ENCODE peak calls at places on chromosomes 6 and 20, in nine cellular contexts. L is upper lobe of right lung, P is left ventricle myocardium inferior, T is pancreas, A is kidney, D is GM23338, R is PC-9, E is psoas muscle, Z is lower lobe of right lung. B is an unnamed sample. For H3K4me1, the result is how much of the 10 kb centered on the place peaks cover.

GRCh38 chr6:15457903-15458530 is 204.8 kb downstream of the DTNBP1 start:
- DNase-seq in D (no peak), Z (no peak), A (no peak), R (no peak), L (no peak), E (no peak), P (no peak), T (no peak), B (no peak)

GRCh38 chr20:219290-220115 is 7.6 kb upstream of the DEFB129 start:
- DNase-seq in T (no peak), A (no peak), L (no peak), E (no peak), Z (no peak), P (no peak), R (no peak), D (peak), B (no peak)

GRCh38 chr6:43937236-43938177 is 167.5 kb downstream of the VEGFA start:
- DNase-seq in T (peak), L (no peak), D (no peak), R (no peak), A (peak), E (peak), P (peak), Z (peak), B (peak)

GRCh38 chr6:106154326-106154725 is 68.2 kb downstream of the PRDM1 start:
- DNase-seq in D (peak), A (no peak), E (no peak), P (no peak), Z (no peak), T (no peak), R (no peak), L (no peak), B (no peak)

GRCh38 chr20:3126527-3126859 is 33.2 kb downstream of the FASTKD5 start:
- DNase-seq in P (no peak), L (no peak), T (no peak), A (no peak), D (no peak), Z (no peak), E (no peak), R (no peak), B (no peak)

GRCh38 chr6:157989541-157990289 is 8.1 kb downstream of the SYNJ2 start:
- DNase-seq in D (peak), A (peak), L (peak), P (peak), Z (peak), T (peak), R (peak), E (peak), B (peak)

GRCh38 chr6:139940741-139941712 is 566.6 kb upstream of the CITED2 start:
- DNase-seq in A (no peak), E (no peak), L (no peak), P (no peak), D (no peak), R (no peak), Z (no peak), T (no peak), B (no peak)

GRCh38 chr20:11918280-11918952 is 723 bp downstream of the BTBD3 start:
- DNase-seq in E (no peak), L (no peak), D (no peak), Z (no peak), P (no peak), R (no peak), T (no peak), A (no peak), B (no peak)

GRCh38 chr20:20211274-20211987 is 156.5 kb upstream of the INSM1 start:
- DNase-seq in T (no peak), D (no peak), L (no peak), E (no peak), R (no peak), Z (no peak), A (no peak), P (no peak), B (no peak)

GRCh38 chr6:107817784-107818183 is 6.3 kb downstream of the SCML4 start:
- DNase-seq in R (no peak), P (no peak), E (no peak), T (no peak), A (no peak), Z (no peak), L (no peak), D (no peak), B (no peak)

GRCh38 chr6:6657085-6657819 is 68.7 kb downstream of the LY86 start:
- DNase-seq in D (no peak), R (no peak), A (no peak), Z (no peak), L (no peak), E (no peak), T (no peak), P (no peak), B (no peak)

GRCh38 chr20:18805881-18806280 is 7.7 kb upstream of the SCP2D1 start:
- DNase-seq in R (no peak), T (no peak), A (no peak), E (no peak), P (no peak), D (no peak), Z (no peak), L (no peak), B (no peak)

GRCh38 chr6:111788779-111789276 is 84.4 kb downstream of the FYN start:
- DNase-seq in E (no peak), R (peak), T (no peak), D (no peak), Z (no peak), L (no peak), P (no peak), A (no peak), B (no peak)

GRCh38 chr20:59785986-59786753 is 147.3 kb downstream of the SYCP2 start:
- DNase-seq in A (no peak), Z (no peak), T (no peak), L (no peak), P (no peak), E (no peak), D (no peak), R (no peak), B (no peak)

GRCh38 chr6:161393839-161394364 is 120.0 kb upstream of the AGPAT4 start:
- DNase-seq in P (no peak), D (peak), A (no peak), E (no peak), Z (no peak), T (peak), R (peak), L (no peak), B (peak)
- TF ChIP-seq CTCF in P (peak), D (peak), A (peak), E (peak), Z (peak), T (peak), R (peak), L (peak), B (peak)

DNA sequence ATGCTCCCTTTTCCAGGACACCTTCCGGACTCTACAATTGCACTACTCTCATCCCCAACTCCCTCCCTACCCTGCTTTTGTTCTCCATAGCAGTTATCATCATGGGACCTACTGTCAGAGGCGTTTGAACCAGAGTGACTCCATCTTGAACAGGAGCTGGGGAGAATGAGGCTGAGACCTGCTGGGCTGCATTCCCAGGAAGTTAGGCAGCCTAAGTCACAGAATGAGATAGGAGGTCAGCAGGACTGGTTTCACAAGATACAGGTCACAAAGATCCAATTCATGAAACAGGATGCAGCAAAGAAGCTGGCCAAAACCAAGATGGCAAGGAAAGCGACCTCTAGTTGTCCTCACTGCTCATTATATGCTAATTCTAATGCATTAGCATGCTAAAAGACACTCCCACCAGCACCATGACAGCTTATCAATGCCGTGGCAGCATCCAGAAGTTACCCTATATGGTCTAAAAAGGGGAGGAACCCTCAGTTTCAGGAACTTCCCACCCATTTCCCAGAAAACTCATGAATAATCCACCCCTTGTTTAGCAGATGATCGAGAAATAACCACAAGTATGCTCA is 15.7 kb downstream of the SLC13A3 start:
- DNase-seq in P (no peak), D (no peak), E (no peak), R (peak), Z (no peak), T (no peak), A (no peak), L (no peak), B (no peak)
- H3K4me1 ChIP-seq in P (under half), D (under half), E (under half), R (under half), Z (under half), T (under half), A (under half), L (under half), B (under half)

GRCh38 chr20:61872371-61872900 is 193.2 kb downstream of the TAF4 start:
- DNase-seq in R (no peak), A (no peak), E (no peak), T (no peak), Z (no peak), L (no peak), P (no peak), D (no peak), B (no peak)

GRCh38 chr20:61875996-61876395 is 189.7 kb downstream of the TAF4 start:
- DNase-seq in T (no peak), P (no peak), L (no peak), D (no peak), Z (no peak), E (no peak), A (no peak), R (no peak), B (no peak)

GRCh38 chr20:61875221-61875885 is 190.3 kb downstream of the TAF4 start:
- DNase-seq in P (no peak), T (no peak), Z (no peak), D (peak), E (no peak), R (no peak), L (no peak), A (no peak), B (no peak)

GRCh38 chr20:61873651-61874420 is 191.8 kb downstream of the TAF4 start:
- DNase-seq in D (no peak), R (no peak), P (no peak), Z (no peak), L (no peak), A (no peak), E (no peak), T (no peak), B (no peak)

GRCh38 chr20:61874421-61875068 is 191.1 kb downstream of the TAF4 start:
- DNase-seq in L (no peak), T (no peak), R (no peak), E (no peak), D (peak), Z (no peak), P (peak), A (no peak), B (no peak)
- TF ChIP-seq CTCF in L (no peak), T (no peak), R (peak), E (no peak), D (peak), Z (no peak), P (peak), A (no peak), B (no peak)

DNA sequence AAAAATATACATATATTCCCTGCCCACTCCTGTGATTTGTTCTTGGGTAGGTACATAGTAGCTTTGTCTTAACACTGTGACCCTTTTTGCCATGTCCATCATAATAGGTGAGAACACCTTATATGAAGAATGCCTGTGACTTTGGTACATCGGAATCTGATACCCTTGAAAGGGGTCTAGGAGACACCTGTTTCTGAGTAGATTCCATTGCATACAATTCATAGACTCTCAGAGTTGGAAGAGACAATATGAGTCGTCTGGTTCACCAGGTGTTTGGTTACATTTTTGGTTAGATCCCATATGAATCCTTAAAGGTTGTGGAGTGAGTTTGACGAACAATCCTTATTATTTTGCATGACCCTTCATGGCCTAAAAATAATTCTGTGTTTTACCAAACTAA is 36.3 kb downstream of the RNF144B start:
- DNase-seq in T (no peak), R (peak), Z (no peak), L (no peak), D (no peak), A (no peak), E (no peak), P (no peak), B (no peak)
- H3K4me1 ChIP-seq in T (under half), R (under half), Z (half or more), L (under half), D (under half), A (under half), E (half or more), P (under half), B (under half)

DNA sequence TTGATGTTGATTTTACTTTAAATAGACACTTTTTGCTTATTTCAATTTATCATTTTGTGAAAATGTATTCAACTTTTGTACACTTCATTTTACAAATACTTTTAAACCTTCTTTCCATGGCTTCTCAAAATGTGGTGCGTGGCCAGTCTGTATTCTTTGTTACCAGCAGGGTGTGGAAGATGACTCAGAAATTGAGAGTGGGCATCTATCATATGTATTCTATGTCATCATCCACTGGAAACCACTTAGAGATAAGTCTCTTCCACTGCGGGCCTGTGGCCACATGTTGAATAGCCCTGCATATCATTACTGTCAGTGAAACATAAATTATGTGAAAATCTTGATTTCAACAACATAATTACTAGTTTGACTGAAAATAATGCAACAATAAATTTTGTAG is 52.6 kb upstream of the MC3R start:
- DNase-seq in T (no peak), A (no peak), P (no peak), L (no peak), Z (no peak), R (no peak), E (no peak), D (no peak), B (no peak)
- TF ChIP-seq CTCF in T (no peak), A (no peak), P (no peak), L (no peak), Z (no peak), R (no peak), E (no peak), D (no peak), B (no peak)

GRCh38 chr20:53941680-53942079 is 128.7 kb downstream of the BCAS1 start:
- DNase-seq in E (no peak), R (no peak), A (no peak), P (no peak), D (no peak), L (no peak), Z (no peak), T (no peak), B (no peak)
- H3K4me1 ChIP-seq in E (under half), R (under half), A (under half), P (half or more), D (under half), L (under half), Z (half or more), T (under half), B (under half)

DNA sequence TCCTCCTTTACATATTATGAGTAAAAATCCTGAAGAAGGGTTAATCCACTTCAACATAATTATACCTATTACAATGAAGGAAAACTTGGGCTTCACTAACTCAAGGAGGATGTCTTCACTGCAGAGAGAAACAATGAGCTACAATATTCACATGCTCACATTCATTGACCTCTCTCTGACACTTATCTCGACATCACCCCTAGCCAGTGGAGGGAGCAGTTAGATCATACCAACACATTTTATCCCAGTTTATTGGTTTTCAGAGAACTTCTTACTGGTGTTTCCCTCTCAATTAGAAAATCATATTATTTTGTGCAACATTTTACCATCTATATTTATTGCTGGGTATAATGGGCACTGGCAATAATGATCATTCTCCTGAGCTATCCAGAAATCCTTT is 646.5 kb downstream of the TENT5A start:
- DNase-seq in A (no peak), P (no peak), Z (no peak), E (no peak), L (no peak), T (no peak), R (no peak), D (no peak), B (no peak)
- TF ChIP-seq CTCF in A (no peak), P (peak), Z (no peak), E (no peak), L (no peak), T (no peak), R (no peak), D (peak), B (no peak)